ENCODE peak calls at places on chromosomes 7 and 10, in seven cellular contexts. One of them, this sample, is unnamed.

GRCh38 chr10:55311823-55312431 is 510.9 kb upstream of the PCDH15 start:
- DNase-seq in AG10803: no peak
- DNase-seq in progenitor cell of endocrine pancreas: no peak
- DNase-seq in heart right ventricle: no peak
- DNase-seq in uterus: no peak
- DNase-seq in lower lobe of right lung: no peak
- DNase-seq in psoas muscle: no peak
- DNase-seq in this sample: no peak

GRCh38 chr10:27558612-27559020 is 54.5 kb downstream of the RAB18 start:
- DNase-seq in uterus: peak; percentile 51
- DNase-seq in AG10803: peak; percentile 74
- DNase-seq in heart right ventricle: no peak
- DNase-seq in psoas muscle: no peak
- DNase-seq in lower lobe of right lung: no peak
- DNase-seq in progenitor cell of endocrine pancreas: peak; percentile 18
- DNase-seq in this sample: no peak

GRCh38 chr10:69362471-69362954 is 54.2 kb downstream of the TACR2 start:
- DNase-seq in uterus: peak; percentile 31
- DNase-seq in AG10803: peak; percentile 52
- DNase-seq in lower lobe of right lung: peak; percentile 70
- DNase-seq in psoas muscle: peak; percentile 92
- DNase-seq in progenitor cell of endocrine pancreas: no peak
- DNase-seq in heart right ventricle: peak; percentile 77
- DNase-seq in this sample: no peak

GRCh38 chr10:1577371-1577770 is 160.0 kb downstream of the ADARB2 start:
- DNase-seq in lower lobe of right lung: no peak
- DNase-seq in heart right ventricle: no peak
- DNase-seq in psoas muscle: no peak
- DNase-seq in progenitor cell of endocrine pancreas: no peak
- DNase-seq in AG10803: no peak
- DNase-seq in uterus: no peak
- DNase-seq in this sample: no peak

GRCh38 chr7:112086496-112087254 is 119.5 kb downstream of the DOCK4 start:
- DNase-seq in heart right ventricle: no peak
- DNase-seq in lower lobe of right lung: no peak
- DNase-seq in psoas muscle: no peak
- DNase-seq in progenitor cell of endocrine pancreas: no peak
- DNase-seq in uterus: no peak
- DNase-seq in AG10803: no peak
- DNase-seq in this sample: no peak

GRCh38 chr10:22560391-22561239 is 153.8 kb downstream of the PIP4K2A start:
- DNase-seq in uterus: no peak
- DNase-seq in psoas muscle: no peak
- DNase-seq in heart right ventricle: no peak
- DNase-seq in AG10803: no peak
- DNase-seq in lower lobe of right lung: no peak
- DNase-seq in progenitor cell of endocrine pancreas: no peak
- DNase-seq in this sample: no peak

GRCh38 chr10:81472927-81473470 is 402.0 kb upstream of the NRG3 start:
- DNase-seq in progenitor cell of endocrine pancreas: no peak
- DNase-seq in AG10803: no peak
- DNase-seq in psoas muscle: no peak
- DNase-seq in heart right ventricle: no peak
- DNase-seq in lower lobe of right lung: no peak
- DNase-seq in uterus: no peak
- DNase-seq in this sample: no peak

GRCh38 chr7:120985839-120986238 is 2.7 kb upstream of the CPED1 start:
- DNase-seq in AG10803: no peak
- DNase-seq in uterus: no peak
- DNase-seq in heart right ventricle: no peak
- DNase-seq in progenitor cell of endocrine pancreas: no peak
- DNase-seq in psoas muscle: no peak
- DNase-seq in lower lobe of right lung: no peak
- DNase-seq in this sample: no peak

GRCh38 chr7:159215053-159215452 is 70.4 kb upstream of the VIPR2 start:
- DNase-seq in lower lobe of right lung: no peak
- DNase-seq in AG10803: no peak
- DNase-seq in psoas muscle: no peak
- DNase-seq in progenitor cell of endocrine pancreas: no peak
- DNase-seq in heart right ventricle: no peak
- DNase-seq in uterus: no peak
- DNase-seq in this sample: no peak

GRCh38 chr7:117051808-117052207 is 98.5 kb downstream of the ST7 start:
- DNase-seq in progenitor cell of endocrine pancreas: no peak
- DNase-seq in psoas muscle: no peak
- DNase-seq in heart right ventricle: no peak
- DNase-seq in uterus: no peak
- DNase-seq in lower lobe of right lung: no peak
- DNase-seq in AG10803: no peak
- DNase-seq in this sample: no peak

GRCh38 chr7:1674161-1675035 is 4.3 kb downstream of the ELFN1 start:
- DNase-seq in lower lobe of right lung: peak; percentile 22
- DNase-seq in progenitor cell of endocrine pancreas: peak; percentile 6
- DNase-seq in heart right ventricle: no peak
- DNase-seq in AG10803: no peak
- DNase-seq in uterus: no peak
- DNase-seq in psoas muscle: peak; percentile 37
- DNase-seq in this sample: no peak

GRCh38 chr10:69847458-69847857 is 45.8 kb downstream of the COL13A1 start:
- DNase-seq in uterus: no peak
- DNase-seq in heart right ventricle: no peak
- DNase-seq in lower lobe of right lung: no peak
- DNase-seq in psoas muscle: no peak
- DNase-seq in progenitor cell of endocrine pancreas: no peak
- DNase-seq in AG10803: no peak
- DNase-seq in this sample: no peak

GRCh38 chr7:142646274-142646895 is 102.9 kb upstream of the PRSS1 start:
- DNase-seq in heart right ventricle: no peak
- DNase-seq in uterus: no peak
- DNase-seq in lower lobe of right lung: no peak
- DNase-seq in psoas muscle: peak; percentile 29
- DNase-seq in AG10803: no peak
- DNase-seq in progenitor cell of endocrine pancreas: no peak
- DNase-seq in this sample: no peak

GRCh38 chr7:155701972-155702544 is 57.6 kb downstream of the RBM33 start:
- DNase-seq in AG10803: no peak
- DNase-seq in psoas muscle: no peak
- DNase-seq in lower lobe of right lung: no peak
- DNase-seq in heart right ventricle: no peak
- DNase-seq in progenitor cell of endocrine pancreas: no peak
- DNase-seq in uterus: no peak
- DNase-seq in this sample: no peak

GRCh38 chr7:47451851-47452205 is 130.1 kb downstream of the TNS3 start:
- DNase-seq in heart right ventricle: no peak
- DNase-seq in uterus: no peak
- DNase-seq in lower lobe of right lung: no peak
- DNase-seq in psoas muscle: no peak
- DNase-seq in AG10803: peak; percentile 61
- DNase-seq in progenitor cell of endocrine pancreas: no peak
- DNase-seq in this sample: no peak

GRCh38 chr10:909831-910230 is 21.7 kb downstream of the LARP4B start:
- DNase-seq in progenitor cell of endocrine pancreas: no peak
- DNase-seq in AG10803: peak; percentile 64
- DNase-seq in heart right ventricle: no peak
- DNase-seq in psoas muscle: no peak
- DNase-seq in uterus: no peak
- DNase-seq in lower lobe of right lung: no peak
- DNase-seq in this sample: no peak

GRCh38 chr10:69645751-69646687 is 16.0 kb downstream of the FAM241B start:
- DNase-seq in lower lobe of right lung: no peak
- DNase-seq in uterus: no peak
- DNase-seq in progenitor cell of endocrine pancreas: no peak
- DNase-seq in heart right ventricle: no peak
- DNase-seq in psoas muscle: peak; percentile 27
- DNase-seq in AG10803: no peak
- DNase-seq in this sample: no peak

DNA sequence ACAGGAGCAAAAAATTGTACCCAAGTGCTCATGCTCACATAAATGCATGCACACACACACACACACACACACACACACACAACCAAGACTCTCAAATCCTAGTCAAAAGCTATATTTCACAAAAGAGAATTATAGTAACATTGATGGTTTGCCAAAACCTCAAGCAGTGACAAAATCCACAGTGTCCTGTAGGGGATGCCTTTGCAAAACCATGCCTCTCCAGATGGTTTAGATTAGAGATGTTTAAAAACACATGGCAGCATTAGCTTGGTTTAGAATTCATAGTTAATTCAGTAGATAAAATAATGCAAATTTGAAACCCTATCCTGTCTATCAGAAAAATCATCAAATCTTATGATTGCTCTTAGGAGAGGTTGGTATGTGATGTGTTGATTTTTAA is 232.2 kb downstream of the DYNC1I1 start:
- DNase-seq in psoas muscle: no peak
- DNase-seq in heart right ventricle: no peak
- DNase-seq in lower lobe of right lung: no peak
- DNase-seq in uterus: no peak
- DNase-seq in progenitor cell of endocrine pancreas: no peak
- DNase-seq in AG10803: peak; percentile 92
- DNase-seq in this sample: no peak
- TF ChIP-seq CTCF in psoas muscle: no peak
- TF ChIP-seq CTCF in heart right ventricle: no peak
- TF ChIP-seq CTCF in lower lobe of right lung: no peak
- TF ChIP-seq CTCF in uterus: no peak
- TF ChIP-seq CTCF in progenitor cell of endocrine pancreas: no peak
- TF ChIP-seq CTCF in AG10803: peak; percentile 66
- TF ChIP-seq CTCF in this sample: no peak

DNA sequence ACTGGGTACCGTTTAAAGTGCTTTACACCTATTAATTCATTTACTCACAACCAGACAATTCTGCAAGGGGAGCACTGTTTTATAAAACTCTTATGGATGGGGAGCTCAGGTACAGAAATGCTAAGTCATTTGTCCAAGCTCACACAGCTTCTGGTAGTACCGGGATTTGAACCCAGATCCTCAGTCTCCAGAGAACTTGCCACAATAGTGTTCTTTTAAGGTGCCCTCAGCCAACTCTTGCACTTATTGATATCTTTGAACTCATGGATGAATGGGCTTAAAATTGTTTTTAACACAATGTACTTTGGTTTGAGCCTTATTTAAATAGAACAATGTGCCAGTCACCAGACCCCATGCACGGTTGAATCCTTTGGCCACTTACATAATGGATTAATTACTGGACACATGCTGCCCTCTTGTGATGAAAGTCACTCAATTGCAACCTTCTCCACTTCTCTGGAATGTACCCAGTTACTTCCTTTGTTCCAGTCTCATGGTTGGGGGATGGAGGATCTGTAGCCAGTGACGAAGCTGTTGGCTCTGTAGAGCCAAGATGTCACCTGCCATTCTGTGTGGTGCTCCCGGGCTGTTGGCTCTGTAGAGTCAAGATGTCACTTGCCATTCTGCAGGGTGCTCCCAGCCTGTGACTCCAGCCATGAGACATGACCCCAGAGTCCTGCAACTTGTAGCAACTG is 65.6 kb downstream of the NOD1 start:
- DNase-seq in AG10803: peak; percentile 83
- DNase-seq in heart right ventricle: no peak
- DNase-seq in psoas muscle: no peak
- DNase-seq in lower lobe of right lung: no peak
- DNase-seq in progenitor cell of endocrine pancreas: no peak
- DNase-seq in uterus: no peak
- DNase-seq in this sample: no peak
- TF ChIP-seq CTCF in AG10803: peak; percentile 68
- TF ChIP-seq CTCF in heart right ventricle: peak; percentile 61
- TF ChIP-seq CTCF in psoas muscle: peak; percentile 58
- TF ChIP-seq CTCF in lower lobe of right lung: peak; percentile 68
- TF ChIP-seq CTCF in progenitor cell of endocrine pancreas: peak; percentile 53
- TF ChIP-seq CTCF in uterus: peak; percentile 44
- TF ChIP-seq CTCF in this sample: peak; percentile 38

GRCh38 chr10:131132681-131133080 is 178.8 kb downstream of the TCERG1L start:
- DNase-seq in heart right ventricle: no peak
- DNase-seq in lower lobe of right lung: peak; percentile 13
- DNase-seq in uterus: no peak
- DNase-seq in AG10803: no peak
- DNase-seq in progenitor cell of endocrine pancreas: no peak
- DNase-seq in psoas muscle: no peak
- DNase-seq in this sample: no peak
- TF ChIP-seq CTCF in heart right ventricle: no peak
- TF ChIP-seq CTCF in lower lobe of right lung: no peak
- TF ChIP-seq CTCF in uterus: no peak
- TF ChIP-seq CTCF in AG10803: no peak
- TF ChIP-seq CTCF in progenitor cell of endocrine pancreas: no peak
- TF ChIP-seq CTCF in psoas muscle: no peak
- TF ChIP-seq CTCF in this sample: no peak

DNA sequence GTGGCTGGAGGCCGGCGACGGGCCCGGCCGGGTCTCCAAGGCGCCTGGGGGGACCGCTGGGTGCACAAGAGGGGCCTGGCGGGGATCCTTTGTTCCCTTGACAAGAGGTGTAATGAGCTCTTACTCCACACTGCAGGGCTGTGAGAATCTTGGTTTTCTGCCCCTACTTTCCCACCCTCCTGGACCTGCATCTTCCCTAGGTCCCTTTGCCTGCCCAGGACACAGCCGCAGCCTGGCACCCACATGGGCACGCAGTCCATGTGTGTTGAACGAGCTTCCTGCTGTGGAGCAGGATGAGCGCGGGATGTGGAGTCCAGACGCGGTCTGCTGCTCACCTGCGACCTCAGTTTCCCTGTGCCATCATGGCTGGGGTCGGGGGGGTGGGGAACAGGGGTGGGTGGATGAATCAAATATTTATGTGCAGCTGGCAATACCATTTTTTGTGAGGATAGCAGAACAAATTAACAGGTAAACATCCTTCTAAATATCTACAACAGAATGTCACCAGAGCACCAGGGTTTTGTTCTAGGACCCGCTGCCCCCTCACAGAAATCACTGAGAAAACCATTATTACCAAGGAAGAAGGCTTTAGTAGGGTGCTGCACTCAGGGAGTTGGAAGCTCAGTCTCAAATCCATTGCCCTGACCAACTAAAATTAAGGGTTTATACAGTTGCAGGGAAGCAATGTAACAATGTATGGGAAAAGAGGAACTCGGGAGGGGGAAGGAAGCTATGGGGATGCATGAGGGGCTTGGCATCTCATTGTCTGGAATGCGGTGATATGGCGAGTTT is 474 bp upstream of the NSMCE4A start:
- DNase-seq in progenitor cell of endocrine pancreas: no peak
- DNase-seq in AG10803: no peak
- DNase-seq in uterus: no peak
- DNase-seq in psoas muscle: no peak
- DNase-seq in heart right ventricle: no peak
- DNase-seq in lower lobe of right lung: no peak
- DNase-seq in this sample: no peak
- TF ChIP-seq CTCF in progenitor cell of endocrine pancreas: no peak
- TF ChIP-seq CTCF in AG10803: peak; percentile 39
- TF ChIP-seq CTCF in uterus: no peak
- TF ChIP-seq CTCF in psoas muscle: peak; percentile 64
- TF ChIP-seq CTCF in heart right ventricle: peak; percentile 78
- TF ChIP-seq CTCF in lower lobe of right lung: peak; percentile 11
- TF ChIP-seq CTCF in this sample: peak; percentile 34